ENCODE peak calls at places on chromosomes 11 and 22, in ten cellular contexts. V is Peyer's patch, X is A549, D is adrenal gland, N is right lobe of liver, P is endothelial cell of umbilical vein, Y is transverse colon, L is sigmoid colon, E is body of pancreas, H is stomach. S is an unnamed sample. For H3K4me1, the result is how much of the 10 kb centered on the place peaks cover.

GRCh38 chr11:120740424-120740823 is 228.9 kb downstream of the GRIK4 start:
- DNase-seq in P (no peak), D (no peak), E (no peak), X (no peak), H (no peak), L (no peak), Y (no peak), V (no peak), N (no peak), S (no peak)

GRCh38 chr22:40265783-40266182 is 80.5 kb upstream of the ADSL start:
- DNase-seq in L (no peak), P (peak), E (no peak), N (no peak), H (no peak), V (no peak), X (no peak), D (peak), Y (no peak), S (peak)

GRCh38 chr22:50218996-50219727 is 18.4 kb downstream of the SELENOO start:
- DNase-seq in Y (peak), E (peak), V (peak), P (peak), L (peak), H (peak), X (peak), D (peak), N (peak), S (peak)

GRCh38 chr11:87743002-87743401 is 432.2 kb downstream of the RAB38 start:
- DNase-seq in E (no peak), Y (no peak), N (no peak), P (no peak), V (no peak), D (no peak), X (no peak), H (no peak), L (no peak), S (no peak)

GRCh38 chr22:45185718-45186511 is 22.2 kb downstream of the NUP50 start:
- DNase-seq in H (no peak), D (peak), L (no peak), P (no peak), N (no peak), Y (no peak), E (no peak), X (no peak), V (no peak), S (no peak)

GRCh38 chr22:37048133-37048532 is 3.4 kb upstream of the KCTD17 start:
- DNase-seq in H (no peak), Y (no peak), P (no peak), N (no peak), E (no peak), L (no peak), X (no peak), D (no peak), V (no peak), S (no peak)

GRCh38 chr11:65928667-65929066 is 9.4 kb downstream of the DRAP1 start:
- DNase-seq in H (no peak), L (no peak), N (no peak), X (no peak), V (no peak), Y (no peak), D (no peak), P (no peak), E (no peak), S (no peak)

GRCh38 chr22:50513175-50513574 is 5.2 kb downstream of the NCAPH2 start:
- DNase-seq in V (no peak), H (no peak), P (no peak), X (no peak), L (no peak), Y (no peak), E (no peak), D (no peak), N (no peak), S (no peak)

GRCh38 chr11:85815186-85815911 is 4.4 kb upstream of the SYTL2 start:
- DNase-seq in Y (no peak), H (no peak), V (no peak), X (no peak), E (no peak), L (no peak), N (no peak), D (no peak), P (no peak), S (no peak)

GRCh38 chr22:40666151-40666848 is 13.0 kb upstream of the MCHR1 start:
- DNase-seq in H (no peak), E (no peak), V (no peak), L (no peak), N (no peak), X (no peak), Y (no peak), D (no peak), P (peak), S (no peak)

GRCh38 chr11:64406221-64406946 is 47.4 kb downstream of the RPS6KA4 start:
- DNase-seq in X (no peak), D (peak), E (no peak), P (no peak), Y (no peak), H (no peak), L (peak), N (peak), V (no peak), S (no peak)

GRCh38 chr11:108733479-108734116 is 68.7 kb downstream of the DDX10 start:
- DNase-seq in H (no peak), Y (no peak), L (no peak), N (no peak), E (no peak), P (peak), X (no peak), V (no peak), D (peak), S (no peak)

GRCh38 chr11:11538277-11538960 is 83.4 kb downstream of the GALNT18 start:
- DNase-seq in X (no peak), H (no peak), E (peak), L (no peak), Y (no peak), P (no peak), D (peak), N (peak), V (no peak), S (peak)

GRCh38 chr22:33227791-33228190 is 169.6 kb upstream of the SYN3 start:
- DNase-seq in H (no peak), X (no peak), L (no peak), N (no peak), E (no peak), D (no peak), Y (no peak), P (no peak), V (no peak), S (no peak)

GRCh38 chr11:132520199-132520598 is 1012.1 kb downstream of the OPCML start:
- DNase-seq in H (no peak), V (no peak), D (no peak), E (no peak), N (no peak), P (no peak), Y (no peak), X (no peak), L (no peak), S (no peak)

GRCh38 chr22:37561209-37562048 is 1.1 kb downstream of the CDC42EP1 start:
- DNase-seq in H (peak), N (peak), V (peak), Y (peak), E (peak), X (peak), P (peak), D (peak), L (peak), S (peak)

GRCh38 chr22:25353516-25354445 is 134.3 kb downstream of the CRYBB2 start:
- DNase-seq in H (no peak), D (no peak), N (peak), V (peak), P (no peak), L (peak), E (no peak), Y (no peak), X (no peak), S (peak)

GRCh38 chr22:26259510-26259909 is 90.2 kb downstream of the SEZ6L start:
- DNase-seq in H (no peak), D (peak), E (no peak), P (peak), Y (no peak), V (no peak), X (peak), L (no peak), N (no peak), S (no peak)

GRCh38 chr22:19942071-19942885 is 660 bp upstream of the TXNRD2 start:
- DNase-seq in P (peak), Y (no peak), X (peak), D (peak), E (no peak), N (peak), H (no peak), L (peak), V (no peak), S (no peak)

GRCh38 chr22:36730176-36730858 is 26.8 kb upstream of the CACNG2 start:
- DNase-seq in N (peak), X (no peak), D (no peak), V (peak), Y (no peak), P (no peak), H (no peak), E (no peak), L (peak), S (no peak)

GRCh38 chr22:19959043-19959586 is 17.5 kb upstream of the TXNRD2 start:
- DNase-seq in V (peak), H (peak), N (peak), Y (peak), L (peak), P (peak), D (peak), E (peak), X (no peak), S (peak)

GRCh38 chr11:5580577-5580976 is at the start of gene OR52B6:
- DNase-seq in X (no peak), Y (no peak), L (no peak), E (no peak), D (no peak), N (no peak), V (no peak), P (no peak), H (no peak), S (no peak)

GRCh38 chr11:35918716-35919115 is 25.1 kb upstream of the LDLRAD3 start:
- DNase-seq in E (no peak), X (no peak), H (no peak), D (no peak), L (no peak), Y (no peak), N (no peak), V (no peak), P (no peak), S (no peak)

GRCh38 chr11:134560066-134560465 is 148.0 kb upstream of the B3GAT1 start:
- DNase-seq in P (no peak), V (no peak), Y (no peak), D (no peak), N (peak), X (no peak), L (peak), H (no peak), E (no peak), S (no peak)

GRCh38 chr11:28114116-28114515 is 5.9 kb downstream of the METTL15 start:
- DNase-seq in V (no peak), L (no peak), E (no peak), H (no peak), Y (no peak), X (no peak), N (no peak), P (no peak), D (no peak), S (no peak)

GRCh38 chr11:64712430-64713030 is 10.5 kb downstream of the NRXN2 start:
- DNase-seq in N (no peak), L (no peak), D (no peak), H (no peak), E (no peak), X (no peak), P (no peak), V (no peak), Y (no peak), S (peak)

GRCh38 chr22:50262460-50262911 is 1.0 kb upstream of the MAPK12 start:
- DNase-seq in D (no peak), X (peak), L (no peak), Y (no peak), V (no peak), P (no peak), N (no peak), E (no peak), H (no peak), S (peak)

GRCh38 chr22:41976961-41977566 is 7.8 kb downstream of the SEPTIN3 start:
- DNase-seq in N (no peak), D (no peak), L (no peak), Y (no peak), V (no peak), E (no peak), H (no peak), P (no peak), X (no peak), S (no peak)

GRCh38 chr11:119029340-119030028 is 1.2 kb downstream of the SLC37A4 start:
- DNase-seq in H (peak), L (peak), E (peak), X (no peak), D (peak), N (peak), Y (peak), V (peak), P (no peak), S (no peak)

GRCh38 chr11:126939552-126939951 is 61.0 kb downstream of the KIRREL3 start:
- DNase-seq in E (no peak), L (no peak), Y (no peak), V (no peak), X (no peak), D (no peak), N (no peak), P (no peak), H (no peak), S (no peak)

GRCh38 chr11:64844330-64845124 is at the start of gene CDC42BPG:
- DNase-seq in P (peak), N (peak), D (peak), Y (peak), E (peak), H (peak), V (peak), X (peak), L (no peak), S (peak)

GRCh38 chr11:117230286-117230961 is 1.4 kb downstream of the PCSK7 start:
- DNase-seq in E (no peak), Y (no peak), X (no peak), V (no peak), D (no peak), H (no peak), L (peak), P (no peak), N (no peak), S (no peak)

DNA sequence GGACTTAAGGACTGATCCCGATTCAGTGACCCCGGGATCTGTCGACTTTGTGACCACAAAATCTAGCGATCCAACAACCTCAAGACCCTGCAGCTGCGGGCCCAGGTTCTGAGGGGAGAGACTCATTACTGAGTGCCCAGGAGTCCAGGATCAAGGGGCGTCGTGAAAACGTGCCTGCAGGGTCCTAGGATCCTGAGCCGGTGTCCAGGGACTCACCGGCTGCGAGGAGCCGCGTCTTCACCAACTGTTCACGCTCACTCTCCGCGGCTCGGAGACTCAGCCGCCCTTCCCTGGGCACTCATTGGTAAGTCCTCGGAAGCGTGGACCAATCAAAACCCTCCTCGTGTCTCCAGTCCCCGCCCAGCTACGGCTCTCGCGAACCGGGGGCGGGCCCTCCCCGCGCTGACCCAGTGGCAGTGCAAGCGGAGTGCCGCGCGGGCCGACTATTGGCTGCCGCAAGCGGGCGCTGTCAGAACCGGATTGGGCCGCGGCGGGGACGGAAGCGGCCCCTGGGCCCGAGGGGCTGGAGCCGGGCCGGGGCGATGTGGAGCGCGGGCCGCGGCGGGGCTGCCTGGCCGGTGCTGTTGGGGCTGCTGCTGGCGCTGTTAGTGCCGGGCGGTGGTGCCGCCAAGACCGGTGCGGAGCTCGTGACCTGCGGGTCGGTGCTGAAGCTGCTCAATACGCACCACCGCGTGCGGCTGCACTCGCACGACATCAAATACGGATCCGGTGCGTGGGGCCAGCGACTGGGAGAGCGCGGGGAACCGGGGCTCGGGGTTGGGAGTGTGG is at the start of gene SDF2L1:
- DNase-seq in E (peak), P (peak), L (peak), H (peak), V (peak), D (peak), Y (peak), N (peak), X (peak), S (peak)
- TF ChIP-seq POLR2A in E (peak), P (peak), L (no peak), H (peak), V (peak), D (peak), Y (peak), N (peak), X (peak), S (no peak)

DNA sequence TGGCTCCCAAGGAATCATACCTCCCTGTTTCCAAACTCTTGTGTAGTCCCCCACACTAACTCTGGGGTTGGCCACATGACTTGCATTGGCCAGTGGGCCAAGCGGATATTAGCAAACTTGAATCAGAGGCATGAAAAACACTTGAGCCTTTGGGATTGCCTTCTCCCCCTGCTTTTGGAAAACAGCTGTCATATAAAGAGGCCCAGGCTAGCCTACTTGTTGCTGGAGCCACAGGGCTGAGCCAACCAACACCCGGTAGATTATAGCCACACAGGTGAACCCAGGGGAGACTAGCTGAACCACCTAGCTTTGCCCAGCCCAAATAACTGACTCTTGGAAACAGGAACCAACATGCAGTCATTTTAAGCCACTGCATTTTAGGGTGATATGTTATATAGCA is 354.8 kb downstream of the TENM4 start:
- DNase-seq in X (no peak), V (no peak), D (no peak), Y (no peak), L (no peak), E (no peak), P (no peak), H (no peak), N (no peak), S (no peak)
- H3K4me1 ChIP-seq in X (half or more), V (under half), D (under half), Y (under half), L (under half), E (half or more), P (under half), H (under half), N (under half), S (under half)

GRCh38 chr11:45102361-45102809 is 44.1 kb upstream of the PRDM11 start:
- DNase-seq in X (no peak), L (no peak), E (no peak), H (no peak), P (no peak), V (no peak), Y (no peak), N (no peak), D (no peak), S (peak)
- TF ChIP-seq POLR2A in X (no peak), L (no peak), E (no peak), H (no peak), P (no peak), V (no peak), Y (no peak), N (no peak), D (no peak), S (no peak)

DNA sequence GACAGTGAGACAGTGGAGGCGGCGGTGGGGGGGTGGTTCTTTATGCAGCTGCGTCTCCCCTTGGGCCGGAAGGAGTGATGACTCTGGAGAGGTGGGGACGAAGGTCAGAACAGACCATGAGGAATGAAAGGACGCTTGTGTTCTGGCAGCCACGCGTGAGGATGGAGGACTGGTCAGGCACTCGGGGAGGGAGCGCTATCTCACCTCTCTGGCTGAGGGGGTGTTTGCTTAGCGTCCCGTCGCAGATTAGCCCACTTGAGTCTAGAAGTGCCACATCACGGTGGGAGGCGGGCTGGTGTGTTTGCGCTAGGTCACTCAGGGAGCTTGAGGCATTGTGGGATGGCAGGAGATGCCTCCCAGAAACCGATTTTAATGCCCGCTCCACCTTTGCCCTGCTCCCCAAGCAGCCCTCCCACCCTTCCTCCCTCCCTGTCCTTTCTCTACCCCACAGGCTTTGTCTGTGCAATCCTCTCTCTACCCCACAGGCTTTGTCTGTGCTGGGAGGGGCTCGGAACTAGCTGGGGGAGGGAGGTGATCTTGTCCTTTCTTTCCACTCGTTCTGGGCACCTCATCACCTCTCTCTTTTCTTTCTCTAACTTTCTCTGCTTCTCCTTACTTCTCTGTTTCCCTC is 97.8 kb downstream of the PKNOX2 start:
- DNase-seq in Y (no peak), D (no peak), E (no peak), P (no peak), L (no peak), N (no peak), H (no peak), V (no peak), X (no peak), S (no peak)
- H3K4me1 ChIP-seq in Y (under half), D (under half), E (under half), P (under half), L (under half), N (under half), H (under half), V (under half), X (under half), S (under half)

DNA sequence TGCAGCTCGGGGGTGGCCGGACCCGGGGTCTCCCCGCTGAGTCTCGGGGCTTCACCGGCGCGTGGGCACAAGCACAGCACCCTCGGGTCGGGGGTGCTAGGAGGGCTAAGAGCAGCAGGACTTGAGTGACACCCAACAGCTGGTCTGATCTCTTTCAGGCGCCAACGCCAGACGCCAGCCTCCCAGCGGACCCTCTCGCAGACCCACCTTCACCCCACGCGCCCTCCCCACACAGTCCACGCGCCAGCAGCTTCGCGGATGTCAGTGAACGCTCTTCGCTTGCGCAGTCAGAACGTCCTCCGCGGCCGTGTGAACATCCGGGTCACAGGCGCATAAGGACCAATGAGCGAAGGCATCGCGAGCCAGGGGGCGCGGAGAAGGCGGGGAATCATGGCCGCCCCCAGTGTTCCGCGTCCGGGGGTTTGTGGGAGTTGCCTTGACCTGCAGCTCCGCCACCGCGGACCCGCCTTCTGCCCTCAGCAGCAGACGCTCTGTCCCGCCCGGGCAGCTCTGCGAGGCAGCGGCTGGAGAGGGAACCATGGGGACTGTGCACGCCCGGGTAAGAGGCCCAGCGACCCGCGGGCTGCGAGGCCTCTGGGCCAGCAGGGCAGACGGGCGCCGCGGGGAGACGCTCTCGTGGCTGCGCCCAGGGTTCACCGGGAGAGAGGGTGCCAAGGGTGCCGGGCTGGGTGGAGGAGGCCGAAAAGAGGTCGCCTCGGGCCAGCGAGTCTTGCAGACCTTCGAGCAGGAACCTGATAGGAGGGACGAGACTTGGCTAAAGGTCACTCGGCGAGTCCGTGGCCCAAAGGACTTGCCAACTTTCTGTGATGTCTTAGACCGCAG is at the start of gene SAMM50:
- DNase-seq in P (peak), N (peak), L (peak), X (peak), H (peak), E (peak), Y (peak), D (peak), V (peak), S (peak)
- TF ChIP-seq POLR2A in P (peak), N (peak), L (peak), X (peak), H (no peak), E (peak), Y (peak), D (peak), V (peak), S (peak)

S was measured in upper lobe of left lung.